ENCODE peak calls at places on chromosomes 3 and 15, in five cellular contexts. V is hepatocyte, K is gastrocnemius medialis, L is neural progenitor cell, T is body of pancreas. U is an unnamed sample. For H3K27me3, the result is how much of the 10 kb centered on the place peaks cover.

GRCh38 chr3:128665362-128666021 is 14.9 kb upstream of the RPN1 start:
- DNase-seq in L (no peak), K (no peak), T (no peak), V (no peak), U (no peak)

GRCh38 chr3:168157301-168157700 is 61.6 kb upstream of the GOLIM4 start:
- DNase-seq in K (no peak), T (no peak), L (no peak), V (peak), U (no peak)

GRCh38 chr3:183664913-183665381 is 29.5 kb downstream of the KLHL24 start:
- DNase-seq in K (no peak), T (no peak), V (no peak), L (no peak), U (no peak)

GRCh38 chr15:100097342-100097899 is 244.4 kb downstream of the ADAMTS17 start:
- DNase-seq in V (no peak), L (no peak), T (no peak), K (no peak), U (no peak)

GRCh38 chr15:73889725-73890124 is 16.4 kb downstream of the TBC1D21 start:
- DNase-seq in T (no peak), V (no peak), L (no peak), K (no peak), U (no peak)

GRCh38 chr3:140019946-140020345 is 85.0 kb downstream of the CLSTN2 start:
- DNase-seq in L (no peak), K (no peak), V (no peak), T (no peak), U (no peak)

GRCh38 chr3:42190701-42191442 is 75.1 kb downstream of the CCK start:
- DNase-seq in V (peak), K (peak), T (peak), L (peak), U (peak)

GRCh38 chr3:63353383-63353782 is 75.3 kb downstream of the SYNPR start:
- DNase-seq in L (no peak), T (no peak), V (no peak), K (no peak), U (no peak)

GRCh38 chr15:99635794-99636193 is 70.0 kb downstream of the MEF2A start:
- DNase-seq in K (no peak), L (no peak), T (no peak), V (no peak), U (no peak)

DNA sequence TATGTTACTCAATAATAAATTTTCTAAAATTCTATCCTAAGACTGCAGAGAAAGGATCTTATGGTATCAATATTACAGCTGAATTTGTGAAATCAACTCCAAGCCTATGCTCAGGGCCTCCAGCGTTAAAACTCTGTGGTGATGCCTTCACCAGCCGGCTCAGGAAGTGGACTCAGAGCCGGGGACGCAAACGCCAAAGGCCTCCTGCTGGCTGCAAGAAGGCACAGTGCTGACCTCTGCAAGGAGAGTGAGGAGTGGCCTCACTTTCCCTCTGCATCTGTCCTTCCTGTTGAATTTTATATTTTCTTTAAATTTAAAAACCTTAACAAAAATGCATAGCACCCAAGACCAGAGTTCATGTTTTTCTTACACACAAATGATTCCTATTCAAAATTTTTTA is 48.5 kb downstream of the HERC2 start:
- DNase-seq in L (peak), K (no peak), T (no peak), V (peak), U (no peak)
- TF ChIP-seq CTCF in L (peak), K (no peak), T (no peak), V (no peak), U (no peak)

GRCh38 chr15:68791431-68792283 is 29.0 kb downstream of the ANP32A start:
- DNase-seq in L (no peak), T (no peak), K (no peak), V (no peak), U (no peak)
- H3K27ac ChIP-seq in L (no peak), T (peak), K (no peak), V (peak), U (peak)

DNA sequence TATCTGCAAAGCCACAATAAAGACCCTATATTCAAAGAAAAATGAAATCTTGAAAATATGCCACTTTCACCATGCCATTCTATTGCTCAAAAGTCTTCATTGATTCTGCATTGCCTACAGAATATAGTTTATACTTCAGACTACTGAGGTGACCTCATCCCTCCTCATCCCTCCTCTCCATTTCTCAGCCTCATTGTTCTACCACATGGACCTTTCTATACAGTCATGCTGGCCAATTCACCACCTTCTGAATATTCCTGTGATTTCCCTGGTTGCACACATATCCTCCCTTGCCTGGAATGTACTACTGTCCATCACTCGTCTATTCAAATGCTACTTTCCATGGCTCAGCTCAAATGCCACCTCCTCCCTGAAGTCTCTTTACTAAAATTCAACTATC is 3.5 kb upstream of the COL8A1 start:
- DNase-seq in L (no peak), V (no peak), T (no peak), K (no peak), U (no peak)
- H3K27me3 ChIP-seq in L (half or more), V (half or more), T (under half), K (under half), U (half or more)

GRCh38 chr15:90306560-90306959 is 41.1 kb downstream of the NGRN start:
- DNase-seq in L (no peak), V (no peak), K (no peak), T (no peak), U (no peak)
- TF ChIP-seq CTCF in L (no peak), V (no peak), K (no peak), T (no peak), U (no peak)

GRCh38 chr3:12965999-12966846 is 107.0 kb downstream of the IQSEC1 start:
- DNase-seq in L (peak), K (no peak), T (no peak), V (no peak), U (no peak)
- H3K27ac ChIP-seq in L (no peak), K (peak), T (peak), V (peak), U (no peak)

GRCh38 chr15:88790486-88790885 is 12.8 kb upstream of the ACAN start:
- DNase-seq in L (no peak), V (no peak), K (no peak), T (no peak), U (no peak)

GRCh38 chr15:88794001-88794400 is 9.2 kb upstream of the ACAN start:
- DNase-seq in V (no peak), T (no peak), K (no peak), L (no peak), U (no peak)

GRCh38 chr15:88788816-88789215 is 14.4 kb upstream of the ACAN start:
- DNase-seq in L (no peak), K (no peak), T (no peak), V (no peak), U (no peak)

GRCh38 chr15:88791637-88792036 is 11.6 kb upstream of the ACAN start:
- DNase-seq in K (no peak), L (no peak), T (no peak), V (no peak), U (no peak)

DNA sequence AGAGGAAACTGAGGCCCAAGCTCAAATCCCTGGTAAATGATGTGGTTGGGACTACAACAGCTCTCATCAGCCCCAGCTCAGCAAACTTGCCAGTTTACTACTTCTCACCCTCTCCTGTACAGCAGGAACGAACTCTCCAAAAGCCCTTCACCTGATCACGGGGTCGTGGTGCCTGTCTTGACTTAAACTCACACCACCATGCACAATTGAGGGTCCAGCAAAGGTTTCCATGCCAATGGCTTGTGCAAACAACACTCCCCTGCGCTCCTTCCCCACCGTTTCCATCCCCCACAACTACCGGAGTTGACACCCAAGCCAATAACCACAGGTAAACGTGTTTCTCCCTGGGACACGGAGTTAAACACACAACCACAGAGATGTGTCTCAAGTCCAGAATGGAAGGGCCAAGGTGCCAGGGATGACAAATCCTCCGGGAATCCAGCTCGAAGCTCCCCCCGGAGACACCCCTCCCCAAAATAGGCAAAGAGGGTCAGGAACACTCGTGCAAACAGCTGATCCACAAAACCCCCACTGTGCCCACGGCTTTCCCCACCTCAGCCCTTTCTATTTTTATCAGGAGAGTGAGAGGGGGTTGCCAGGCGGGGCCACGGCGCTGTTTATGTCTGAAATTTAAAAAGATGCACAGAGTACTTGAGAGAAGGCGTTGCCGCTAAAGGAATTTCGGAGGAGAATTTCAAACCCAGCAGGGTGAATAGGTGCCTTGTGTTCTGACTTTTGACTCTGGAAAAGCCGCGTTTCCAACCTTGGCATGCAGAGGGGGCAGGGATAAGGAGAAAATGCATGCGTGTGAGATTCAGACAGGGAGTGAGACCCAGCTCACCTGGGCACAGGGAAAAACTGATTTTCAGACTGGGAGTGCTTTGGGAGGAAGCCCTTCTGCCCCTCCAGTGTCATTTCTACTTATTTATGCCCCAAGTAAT is 10.6 kb upstream of the ACAN start:
- DNase-seq in T (no peak), L (peak), K (no peak), V (no peak), U (no peak)
- H3K27me3 ChIP-seq in T (under half), L (under half), K (under half), V (under half), U (under half)

GRCh38 chr3:61631108-61631769 is 69.9 kb downstream of the PTPRG start:
- DNase-seq in K (no peak), T (no peak), L (no peak), V (no peak), U (no peak)
- TF ChIP-seq CTCF in K (no peak), T (no peak), L (peak), V (no peak), U (no peak)

DNA sequence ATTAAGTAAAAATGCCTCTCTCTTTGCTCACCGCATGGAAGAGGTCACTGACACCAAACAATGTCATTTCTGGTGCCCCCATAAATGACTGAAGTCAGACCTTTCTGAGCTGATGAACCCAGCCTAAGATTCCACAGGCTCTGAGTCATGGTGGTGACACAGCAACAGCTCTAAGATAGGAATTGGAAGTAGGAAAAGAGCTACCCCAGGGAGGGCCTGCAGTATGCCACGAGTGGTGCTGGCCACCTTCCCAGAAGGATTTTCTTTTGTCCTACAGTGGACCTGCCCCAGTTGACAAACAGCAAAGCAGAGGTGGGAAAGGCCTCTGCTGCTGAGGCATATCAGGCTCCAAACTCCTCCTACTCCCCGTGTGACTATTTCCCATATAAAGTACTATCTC is 208.1 kb downstream of the MINAR1 start:
- DNase-seq in L (no peak), T (no peak), V (peak), K (no peak), U (no peak)
- H3K27ac ChIP-seq in L (no peak), T (no peak), V (peak), K (no peak), U (no peak)

GRCh38 chr15:38560456-38560926 is 4.1 kb downstream of the RASGRP1 start:
- DNase-seq in K (no peak), V (no peak), T (no peak), L (no peak), U (no peak)

GRCh38 chr15:38559908-38560307 is 4.7 kb downstream of the RASGRP1 start:
- DNase-seq in T (no peak), L (no peak), V (no peak), K (no peak), U (no peak)

GRCh38 chr15:38558714-38559059 is 5.9 kb downstream of the RASGRP1 start:
- DNase-seq in V (no peak), T (no peak), K (no peak), L (peak), U (no peak)

GRCh38 chr15:38557855-38558713 is 6.5 kb downstream of the RASGRP1 start:
- DNase-seq in K (no peak), T (no peak), V (no peak), L (no peak), U (no peak)

DNA sequence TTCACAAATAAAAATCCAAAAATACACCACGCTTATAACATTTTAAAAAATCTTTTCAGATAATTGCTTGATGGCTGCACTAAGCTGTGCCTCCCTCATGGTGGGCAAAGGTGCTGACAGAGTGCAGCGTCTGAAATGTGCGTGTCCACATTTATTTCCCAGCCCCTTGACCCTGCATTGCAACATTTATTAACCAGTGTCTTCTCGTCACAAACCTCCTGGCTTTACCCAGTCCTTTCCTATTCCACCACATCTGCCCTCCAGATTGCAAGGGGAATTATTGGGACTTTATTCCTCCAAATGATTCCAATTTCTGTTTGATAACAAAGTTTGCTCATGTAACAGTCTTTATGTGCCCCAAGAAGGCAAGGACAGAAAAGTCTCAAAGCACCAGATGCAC is 5.5 kb downstream of the RASGRP1 start:
- DNase-seq in K (no peak), T (no peak), L (no peak), V (no peak), U (no peak)
- H3K27me3 ChIP-seq in K (under half), T (under half), L (under half), V (under half), U (under half)

DNA sequence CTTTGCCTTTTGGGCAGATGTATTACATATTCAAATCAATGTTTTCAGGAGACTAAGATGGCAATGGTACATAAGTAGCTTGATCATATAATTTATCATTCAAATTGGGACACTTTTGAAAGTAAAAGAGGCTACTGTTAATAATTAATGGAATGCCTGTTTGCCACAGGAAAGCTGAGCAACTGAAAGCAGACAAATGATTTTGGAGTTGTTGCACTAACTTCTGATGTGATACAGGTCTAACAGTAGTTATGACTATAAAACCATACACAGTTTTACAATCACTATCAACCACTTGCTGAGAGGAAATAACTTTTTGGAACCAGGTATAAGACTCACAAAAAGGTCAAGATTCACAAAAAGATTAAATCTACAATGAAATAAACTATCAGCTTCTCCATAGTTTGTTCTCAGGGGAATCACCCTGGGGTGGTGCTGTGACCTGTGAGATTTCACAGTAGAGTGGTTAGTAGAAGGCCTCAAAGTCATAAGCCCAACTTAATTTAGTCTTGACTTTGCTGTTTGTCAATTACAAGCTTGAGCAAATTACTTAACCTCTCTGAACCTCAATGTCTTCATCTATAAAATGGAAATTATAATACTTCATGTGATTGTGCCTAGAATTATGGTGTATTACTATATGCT is 42.7 kb downstream of the HHLA2 start:
- DNase-seq in T (no peak), L (no peak), V (no peak), K (no peak), U (no peak)
- TF ChIP-seq CTCF in T (no peak), L (no peak), V (no peak), K (no peak), U (no peak)

U was measured in CD4-positive, alpha-beta T cell.